ENCODE peak calls at places on chromosomes 16 and 17, in six cellular contexts. D is BJ, U is glutamatergic neuron, Y is cardiac muscle cell, B is A549, R is progenitor cell of endocrine pancreas. Z is an unnamed sample.

GRCh38 chr17:73142763-73143395 is 21.9 kb upstream of the SSTR2 start:
- DNase-seq in D (no peak), U (no peak), Y (peak; percentile 57), B (no peak), R (no peak), Z (peak; percentile 51)

GRCh38 chr16:21265104-21265825 is 12.8 kb downstream of the CRYM start:
- DNase-seq in D (no peak), U (no peak), Y (no peak), B (no peak), R (no peak), Z (no peak)

GRCh38 chr16:3485821-3486505 is 9.3 kb downstream of the C16orf90 start:
- DNase-seq in D (no peak), U (no peak), Y (no peak), B (no peak), R (no peak), Z (no peak)

GRCh38 chr17:65559802-65560627 is 1.4 kb downstream of the AXIN2 start:
- DNase-seq in D (no peak), U (peak; percentile 56), Y (peak; percentile 51), B (peak; percentile 67), R (peak; percentile 35), Z (peak; percentile 31)

GRCh38 chr17:40038882-40039513 is 15.2 kb downstream of the MED24 start:
- DNase-seq in D (peak; percentile 69), U (no peak), Y (peak; percentile 89), B (peak; percentile 56), R (no peak), Z (peak; percentile 88)

GRCh38 chr16:14309001-14309886 is 238.1 kb downstream of the MRTFB start:
- DNase-seq in D (no peak), U (no peak), Y (no peak), B (no peak), R (peak; percentile 51), Z (no peak)

GRCh38 chr17:74085434-74085833 is 118.0 kb upstream of the RPL38 start:
- DNase-seq in D (no peak), U (no peak), Y (peak; percentile 1), B (no peak), R (no peak), Z (no peak)

GRCh38 chr17:29615492-29616299 is 7.0 kb downstream of the CORO6 start:
- DNase-seq in D (no peak), U (peak; percentile 78), Y (peak; percentile 92), B (peak; percentile 74), R (no peak), Z (peak; percentile 82)

GRCh38 chr17:73785466-73785865 is 141.2 kb upstream of the SDK2 start:
- DNase-seq in D (no peak), U (no peak), Y (peak; percentile 16), B (no peak), R (no peak), Z (no peak)

GRCh38 chr17:55644346-55644745 is 78.3 kb downstream of the TMEM100 start:
- DNase-seq in D (no peak), U (no peak), Y (no peak), B (no peak), R (no peak), Z (no peak)
- TF ChIP-seq CTCF in D (no peak), U (no peak), Y (no peak), B (no peak), R (no peak), Z (no peak)

GRCh38 chr16:12340151-12340733 is 363.7 kb downstream of the SNX29 start:
- DNase-seq in D (peak; percentile 39), U (no peak), Y (peak; percentile 21), B (peak; percentile 31), R (peak; percentile 31), Z (peak; percentile 37)
- TF ChIP-seq CTCF in D (peak; percentile 29), U (peak; percentile 57), Y (peak; percentile 32), B (peak; percentile 52), R (peak; percentile 75), Z (peak; percentile 36)

GRCh38 chr17:75847595-75848522 is 3.7 kb upstream of the UNC13D start:
- DNase-seq in D (no peak), U (no peak), Y (no peak), B (no peak), R (no peak), Z (no peak)

GRCh38 chr17:75849304-75849695 is 5.1 kb upstream of the UNC13D start:
- DNase-seq in D (no peak), U (no peak), Y (peak; percentile 33), B (no peak), R (no peak), Z (no peak)

GRCh38 chr17:75846701-75847594 is 2.7 kb upstream of the UNC13D start:
- DNase-seq in D (no peak), U (no peak), Y (no peak), B (no peak), R (no peak), Z (no peak)

GRCh38 chr17:75849724-75850123 is 5.4 kb downstream of the WBP2 start:
- DNase-seq in D (no peak), U (no peak), Y (no peak), B (no peak), R (no peak), Z (no peak)

DNA sequence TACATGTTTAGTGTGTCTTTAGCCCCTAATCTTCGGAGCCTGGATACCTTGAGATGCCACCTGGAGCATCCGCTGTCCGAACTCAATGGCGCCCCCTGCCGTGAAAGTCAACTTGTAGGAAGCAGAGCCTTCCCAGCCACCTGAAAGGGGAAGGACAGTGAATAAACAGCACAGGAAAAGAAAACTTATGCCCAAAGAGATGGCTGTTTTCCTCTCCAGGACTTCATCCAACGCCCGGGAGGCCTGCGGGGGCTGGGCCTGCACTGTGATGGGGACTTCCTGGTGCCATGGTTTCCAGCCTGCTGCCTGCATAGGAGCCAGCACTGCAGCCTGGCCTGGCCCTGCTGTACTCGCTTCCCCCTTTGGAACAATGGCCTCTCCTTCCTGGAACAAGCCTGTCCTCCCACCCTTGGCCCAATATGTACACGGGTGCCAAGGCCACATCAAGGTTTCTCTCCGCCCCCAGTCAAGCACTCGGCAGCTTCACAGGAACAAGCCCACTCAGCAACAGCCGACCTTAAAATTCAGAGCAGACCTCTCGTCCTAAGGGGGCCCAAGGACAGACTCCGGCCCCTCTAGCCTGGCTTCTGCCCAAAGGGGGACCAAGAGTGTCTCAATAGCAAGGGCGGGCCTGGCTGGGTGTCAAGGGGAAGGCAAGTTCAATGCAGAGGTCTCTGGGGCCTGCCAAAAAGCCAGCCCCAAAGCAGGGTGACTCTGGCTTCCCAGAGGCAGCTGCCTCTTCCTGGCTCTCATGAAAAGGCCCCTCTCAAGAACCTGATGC is 4.5 kb upstream of the UNC13D start:
- DNase-seq in D (no peak), U (peak; percentile 86), Y (peak; percentile 66), B (peak; percentile 76), R (peak; percentile 56), Z (peak; percentile 87)
- TF ChIP-seq CTCF in D (peak; percentile 74), U (peak; percentile 74), Y (peak; percentile 80), B (peak; percentile 88), R (peak; percentile 69), Z (peak; percentile 77)

GRCh38 chr17:28576758-28577465 is at the start of gene ALDOC:
- DNase-seq in D (peak; percentile 66), U (peak; percentile 94), Y (peak; percentile 95), B (peak; percentile 95), R (peak; percentile 84), Z (peak; percentile 91)

GRCh38 chr17:28573521-28573920 is 2.2 kb upstream of the PIGS start:
- DNase-seq in D (no peak), U (no peak), Y (no peak), B (no peak), R (no peak), Z (no peak)

GRCh38 chr17:28574536-28574935 is 2.2 kb downstream of the ALDOC start:
- DNase-seq in D (no peak), U (no peak), Y (no peak), B (no peak), R (no peak), Z (no peak)

GRCh38 chr17:28573966-28574480 is 2.7 kb downstream of the ALDOC start:
- DNase-seq in D (no peak), U (no peak), Y (no peak), B (no peak), R (no peak), Z (no peak)

DNA sequence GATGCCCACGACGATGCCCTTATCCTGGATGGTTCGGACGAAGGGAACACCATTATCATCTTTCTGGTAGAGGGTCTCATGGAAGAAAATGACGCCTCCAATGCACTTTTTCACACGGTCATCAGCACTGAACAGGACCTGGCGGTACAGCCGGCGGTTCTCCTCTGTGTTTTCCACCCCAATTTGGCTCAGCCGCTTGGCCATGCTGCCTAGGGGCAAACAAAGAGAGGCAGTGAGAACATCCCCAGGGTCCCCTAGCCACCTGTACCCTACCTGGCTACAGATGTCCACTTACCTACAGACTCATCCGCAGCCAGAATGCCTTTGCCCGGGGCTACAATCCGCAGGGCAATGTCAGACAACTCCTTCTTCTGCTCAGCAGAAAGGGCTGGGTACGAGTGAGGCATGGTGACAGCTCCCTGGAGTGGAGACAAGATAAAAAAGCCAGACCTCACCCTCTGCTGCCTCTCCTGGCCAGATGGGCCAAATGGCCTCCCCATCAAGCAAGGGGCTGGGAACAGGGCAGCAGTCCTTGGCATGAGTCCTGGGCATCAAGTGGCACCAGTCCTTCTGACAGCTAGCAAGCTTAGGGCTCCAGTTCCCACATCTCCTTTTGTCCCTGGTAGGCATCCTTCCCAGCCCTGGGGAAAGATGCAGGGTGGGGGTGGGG is 1.4 kb downstream of the ALDOC start:
- DNase-seq in D (no peak), U (no peak), Y (no peak), B (no peak), R (no peak), Z (no peak)
- TF ChIP-seq CTCF in D (peak; percentile 19), U (no peak), Y (no peak), B (no peak), R (no peak), Z (no peak)

DNA sequence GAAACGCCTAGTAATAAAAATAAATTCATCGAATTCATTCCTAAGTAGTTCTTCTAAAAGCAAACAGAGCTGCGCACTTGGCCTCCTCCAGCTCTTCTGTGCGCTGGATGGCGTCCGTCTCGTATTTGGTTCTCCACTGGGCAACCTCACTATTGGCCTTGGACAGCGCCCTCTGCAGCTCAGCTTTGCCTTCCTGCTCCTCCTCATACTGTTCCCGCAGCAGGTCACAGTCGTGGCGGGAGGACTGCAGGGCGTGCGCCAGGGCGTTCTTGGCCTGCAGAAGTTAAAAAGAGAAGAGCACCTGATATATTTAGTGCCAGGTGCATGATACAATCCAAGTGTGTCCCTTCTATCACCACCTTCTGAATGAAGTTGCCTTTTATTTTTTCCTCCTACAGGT is 21.8 kb downstream of the MYH3 start:
- DNase-seq in D (no peak), U (no peak), Y (no peak), B (no peak), R (no peak), Z (no peak)
- TF ChIP-seq CTCF in D (peak; percentile 5), U (no peak), Y (no peak), B (no peak), R (no peak), Z (no peak)